ENCODE peak calls at places on chromosome 2, in eight cellular contexts. A is tibial nerve, I is body of pancreas, W is astrocyte, U is H7, S is ovary, O is upper lobe of right lung, J is spleen. V is an unnamed sample. For H3K36me3, the result is how much of the 10 kb centered on the place peaks cover.

GRCh38 chr2:208982831-208983230 is 441.0 kb upstream of the MAP2 start:
- DNase-seq in A (no peak), I (no peak), W (no peak), U (no peak), S (no peak), O (no peak), J (no peak), V (no peak)

GRCh38 chr2:109383505-109384307 is 230.1 kb downstream of the SEPTIN10 start:
- DNase-seq in A (no peak), I (no peak), W (no peak), U (peak), S (no peak), O (peak), J (peak), V (no peak)

GRCh38 chr2:213152065-213152794 is 818 bp upstream of the IKZF2 start:
- DNase-seq in A (peak), I (peak), W (peak), U (peak), S (peak), O (peak), J (peak), V (peak)

GRCh38 chr2:169298007-169298406 is 64.3 kb downstream of the LRP2 start:
- DNase-seq in A (no peak), I (no peak), W (no peak), U (no peak), S (no peak), O (no peak), J (no peak), V (no peak)

GRCh38 chr2:96175951-96176350 is 30.7 kb upstream of the DUSP2 start:
- DNase-seq in A (no peak), I (no peak), W (peak), U (no peak), S (no peak), O (no peak), J (no peak), V (no peak)

GRCh38 chr2:229572434-229573338 is 141.7 kb downstream of the DNER start:
- DNase-seq in A (no peak), I (no peak), W (no peak), U (no peak), S (no peak), O (no peak), J (no peak), V (no peak)

GRCh38 chr2:195363496-195363895 is 293.5 kb upstream of the SLC39A10 start:
- DNase-seq in A (no peak), I (no peak), W (peak), U (no peak), S (no peak), O (no peak), J (no peak), V (no peak)

GRCh38 chr2:240430595-240430994 is 4.9 kb upstream of the GPC1 start:
- DNase-seq in A (no peak), I (peak), W (no peak), U (no peak), S (peak), O (peak), J (no peak), V (no peak)

GRCh38 chr2:217157581-217157980 is 297.7 kb upstream of the TNP1 start:
- DNase-seq in A (no peak), I (no peak), W (no peak), U (no peak), S (no peak), O (no peak), J (no peak), V (no peak)

GRCh38 chr2:10296142-10296541 is 6.6 kb upstream of the HPCAL1 start:
- DNase-seq in A (no peak), I (no peak), W (no peak), U (no peak), S (no peak), O (no peak), J (no peak), V (no peak)

GRCh38 chr2:160561551-160562280 is 68.1 kb upstream of the RBMS1 start:
- DNase-seq in A (no peak), I (no peak), W (peak), U (no peak), S (no peak), O (no peak), J (no peak), V (no peak)

GRCh38 chr2:9693138-9693520 is 62.3 kb upstream of the YWHAQ start:
- DNase-seq in A (peak), I (no peak), W (peak), U (peak), S (no peak), O (no peak), J (no peak), V (no peak)

GRCh38 chr2:33321236-33321731 is 155.2 kb upstream of the RASGRP3 start:
- DNase-seq in A (no peak), I (no peak), W (peak), U (no peak), S (no peak), O (no peak), J (no peak), V (no peak)

GRCh38 chr2:126975671-126976655 is 77.3 kb downstream of the TEX51 start:
- DNase-seq in A (no peak), I (no peak), W (no peak), U (peak), S (no peak), O (no peak), J (no peak), V (peak)

GRCh38 chr2:75064691-75065396 is 106.4 kb downstream of the POLE4 start:
- DNase-seq in A (no peak), I (peak), W (peak), U (peak), S (no peak), O (peak), J (peak), V (peak)

GRCh38 chr2:168620554-168620953 is 164.5 kb downstream of the CERS6 start:
- DNase-seq in A (no peak), I (no peak), W (no peak), U (no peak), S (no peak), O (no peak), J (no peak), V (no peak)

GRCh38 chr2:207930747-207931146 is 94.6 kb downstream of the PLEKHM3 start:
- DNase-seq in A (no peak), I (peak), W (peak), U (peak), S (no peak), O (peak), J (no peak), V (no peak)

GRCh38 chr2:227320305-227321094 is 4.6 kb upstream of the MFF start:
- DNase-seq in A (no peak), I (no peak), W (no peak), U (no peak), S (no peak), O (no peak), J (peak), V (no peak)

GRCh38 chr2:14011186-14011585 is 621.3 kb upstream of the LRATD1 start:
- DNase-seq in A (no peak), I (no peak), W (peak), U (no peak), S (no peak), O (no peak), J (no peak), V (no peak)

GRCh38 chr2:153940511-153940910 is 68.8 kb downstream of the GALNT13 start:
- DNase-seq in A (no peak), I (no peak), W (peak), U (no peak), S (no peak), O (no peak), J (no peak), V (no peak)

GRCh38 chr2:98377569-98377968 is 31.3 kb downstream of the CNGA3 start:
- DNase-seq in A (no peak), I (no peak), W (no peak), U (no peak), S (no peak), O (no peak), J (no peak), V (no peak)

GRCh38 chr2:189142893-189143759 is 36.4 kb downstream of the COL5A2 start:
- DNase-seq in A (no peak), I (peak), W (no peak), U (peak), S (no peak), O (no peak), J (no peak), V (peak)

GRCh38 chr2:8472545-8473361 is 209.1 kb upstream of the ID2 start:
- DNase-seq in A (no peak), I (no peak), W (no peak), U (no peak), S (peak), O (no peak), J (no peak), V (no peak)

GRCh38 chr2:8475349-8476045 is 206.4 kb upstream of the ID2 start:
- DNase-seq in A (no peak), I (no peak), W (no peak), U (peak), S (peak), O (no peak), J (no peak), V (no peak)

GRCh38 chr2:241018051-241018891 is 19.9 kb downstream of the SNED1 start:
- DNase-seq in A (no peak), I (no peak), W (peak), U (no peak), S (no peak), O (peak), J (no peak), V (no peak)

GRCh38 chr2:165074323-165074722 is 119.0 kb upstream of the SLC38A11 start:
- DNase-seq in A (no peak), I (no peak), W (no peak), U (no peak), S (no peak), O (no peak), J (no peak), V (no peak)

GRCh38 chr2:73937103-73937885 is 10.6 kb downstream of the DGUOK start:
- DNase-seq in A (no peak), I (no peak), W (peak), U (no peak), S (no peak), O (no peak), J (no peak), V (no peak)

GRCh38 chr2:73937899-73938298 is 11.2 kb downstream of the DGUOK start:
- DNase-seq in A (no peak), I (no peak), W (no peak), U (no peak), S (no peak), O (no peak), J (no peak), V (no peak)

GRCh38 chr2:73938761-73939352 is 12.2 kb downstream of the DGUOK start:
- DNase-seq in A (no peak), I (no peak), W (peak), U (no peak), S (no peak), O (no peak), J (no peak), V (no peak)

GRCh38 chr2:73942664-73943063 is 16.0 kb downstream of the DGUOK start:
- DNase-seq in A (no peak), I (no peak), W (no peak), U (no peak), S (no peak), O (no peak), J (no peak), V (no peak)

GRCh38 chr2:73939419-73939818 is 12.7 kb downstream of the DGUOK start:
- DNase-seq in A (no peak), I (peak), W (peak), U (peak), S (no peak), O (peak), J (no peak), V (peak)
- H3K36me3 ChIP-seq in A (under half), I (under half), W (under half), U (under half), S (under half), O (under half), J (under half), V (under half)

DNA sequence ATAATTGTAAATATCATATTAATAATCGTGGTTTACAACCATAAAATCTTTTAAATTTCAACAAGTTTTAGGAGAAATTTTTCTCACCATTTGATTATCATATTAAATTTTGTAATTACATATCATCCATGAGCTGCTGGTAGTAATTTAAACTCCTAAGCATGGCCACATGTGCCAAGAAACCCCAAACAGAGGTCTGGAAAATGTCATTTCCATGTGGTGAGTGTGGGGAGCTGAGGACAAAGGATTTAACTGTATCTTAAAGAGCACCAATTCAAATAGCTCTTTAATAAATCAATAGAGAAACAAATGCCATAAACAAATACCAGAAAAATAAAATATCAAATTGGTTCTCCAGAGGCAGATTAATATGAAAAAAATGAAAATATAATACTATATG is 26.3 kb downstream of the PSME4 start:
- DNase-seq in A (no peak), I (no peak), W (no peak), U (no peak), S (no peak), O (no peak), J (no peak), V (no peak)
- H3K36me3 ChIP-seq in A (under half), I (under half), W (under half), U (under half), S (under half), O (under half), J (under half), V (under half)

GRCh38 chr2:72994991-72995380 is 76.5 kb downstream of the SFXN5 start:
- DNase-seq in A (no peak), I (no peak), W (no peak), U (peak), S (no peak), O (no peak), J (peak), V (no peak)
- H3K36me3 ChIP-seq in A (under half), I (under half), W (under half), U (under half), S (under half), O (under half), J (under half), V (under half)

DNA sequence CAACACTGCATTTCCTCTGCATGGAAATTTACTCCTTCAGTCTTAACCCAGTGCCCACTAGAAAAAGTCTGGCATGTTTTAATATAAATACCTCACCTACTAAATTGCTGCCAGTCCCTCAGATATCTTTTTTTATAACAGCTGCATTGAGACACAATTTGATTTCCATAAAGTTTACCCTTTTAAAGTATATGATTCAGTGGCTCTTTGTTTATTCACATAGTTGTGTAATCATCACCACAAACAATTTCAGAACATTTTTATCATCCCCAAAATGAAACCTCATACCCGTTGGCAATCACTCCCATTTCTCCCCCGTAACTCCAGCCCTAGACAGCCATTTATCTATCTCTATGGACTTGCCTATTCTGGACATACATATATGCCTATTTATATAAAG is 17.0 kb upstream of the FRZB start:
- DNase-seq in A (no peak), I (no peak), W (no peak), U (no peak), S (no peak), O (no peak), J (no peak), V (no peak)
- H3K36me3 ChIP-seq in A (under half), I (under half), W (under half), U (under half), S (under half), O (under half), J (under half), V (under half)

GRCh38 chr2:197556456-197556855 is 40.6 kb downstream of the MOB4 start:
- DNase-seq in A (no peak), I (no peak), W (no peak), U (no peak), S (no peak), O (no peak), J (no peak), V (peak)
- H3K36me3 ChIP-seq in A (under half), I (under half), W (under half), U (under half), S (under half), O (under half), J (under half), V (under half)

GRCh38 chr2:231276986-231277385 is 78.6 kb downstream of the ARMC9 start:
- DNase-seq in A (no peak), I (no peak), W (no peak), U (no peak), S (no peak), O (no peak), J (no peak), V (no peak)
- H3K36me3 ChIP-seq in A (under half), I (under half), W (under half), U (under half), S (under half), O (under half), J (under half), V (under half)

GRCh38 chr2:26212011-26212410 is 32.4 kb downstream of the HADHA start:
- DNase-seq in A (no peak), I (no peak), W (no peak), U (no peak), S (no peak), O (no peak), J (no peak), V (no peak)
- H3K36me3 ChIP-seq in A (under half), I (under half), W (half or more), U (under half), S (under half), O (half or more), J (under half), V (half or more)

GRCh38 chr2:71150082-71150816 is 19.8 kb downstream of the MPHOSPH10 start:
- DNase-seq in A (no peak), I (no peak), W (no peak), U (no peak), S (peak), O (no peak), J (no peak), V (no peak)
- H3K36me3 ChIP-seq in A (under half), I (under half), W (under half), U (under half), S (under half), O (under half), J (under half), V (under half)

GRCh38 chr2:48952071-48952604 is 196.6 kb upstream of the LHCGR start:
- DNase-seq in A (no peak), I (no peak), W (no peak), U (no peak), S (no peak), O (no peak), J (no peak), V (peak)

GRCh38 chr2:48954311-48954710 is 198.8 kb upstream of the LHCGR start:
- DNase-seq in A (no peak), I (no peak), W (no peak), U (no peak), S (no peak), O (no peak), J (no peak), V (no peak)

GRCh38 chr2:48952614-48953013 is 197.1 kb upstream of the LHCGR start:
- DNase-seq in A (no peak), I (no peak), W (no peak), U (no peak), S (no peak), O (no peak), J (no peak), V (no peak)

GRCh38 chr2:48954935-48955334 is 199.4 kb downstream of the FSHR start:
- DNase-seq in A (no peak), I (no peak), W (no peak), U (no peak), S (no peak), O (no peak), J (no peak), V (peak)
- H3K36me3 ChIP-seq in A (under half), I (under half), W (under half), U (under half), S (under half), O (under half), J (under half), V (under half)